ENCODE peak calls at places on chromosomes 3 and 15, in four cellular contexts. W, B, L and V are unnamed samples.

GRCh38 chr3:120338517-120338916 is 10.6 kb downstream of the LRRC58 start:
- DNase-seq in L (no peak), W (no peak), B (no peak), V (no peak)

GRCh38 chr15:22904736-22905135 is 66.3 kb downstream of the NIPA2 start:
- DNase-seq in B (no peak), L (no peak), W (no peak), V (no peak)

GRCh38 chr15:48358681-48359152 is 27.5 kb downstream of the DUT start:
- DNase-seq in L (no peak), B (no peak), W (peak; percentile 26), V (no peak)

GRCh38 chr15:71191296-71191695 is 76.0 kb downstream of the THSD4 start:
- DNase-seq in B (no peak), L (no peak), W (no peak), V (no peak)

GRCh38 chr15:74417230-74417629 is 16.5 kb downstream of the SEMA7A start:
- DNase-seq in B (no peak), L (no peak), W (peak; percentile 94), V (no peak)

GRCh38 chr3:196168808-196169391 is 42.3 kb downstream of the ZDHHC19 start:
- DNase-seq in B (no peak), W (no peak), L (no peak), V (no peak)

GRCh38 chr15:74025436-74025835 is 30.9 kb downstream of the PML start:
- DNase-seq in W (peak; percentile 61), L (no peak), B (no peak), V (no peak)

GRCh38 chr3:116053017-116053416 is 392.3 kb downstream of the LSAMP start:
- DNase-seq in L (no peak), W (no peak), B (no peak), V (no peak)

GRCh38 chr3:13023251-13024055 is 49.8 kb downstream of the IQSEC1 start:
- DNase-seq in B (no peak), W (peak; percentile 33), L (no peak), V (no peak)

GRCh38 chr3:52231502-52232278 is 6.2 kb upstream of the TLR9 start:
- DNase-seq in L (peak; percentile 34), W (peak; percentile 59), B (no peak), V (no peak)

GRCh38 chr3:49906004-49906860 is 2.6 kb upstream of the MST1R start:
- DNase-seq in B (peak; percentile 55), W (peak; percentile 57), L (no peak), V (no peak)

GRCh38 chr3:73498764-73499622 is 125.7 kb downstream of the PDZRN3 start:
- DNase-seq in W (no peak), B (no peak), L (no peak), V (no peak)

GRCh38 chr15:65371976-65372786 is 5.6 kb downstream of the IGDCC3 start:
- DNase-seq in L (no peak), B (no peak), W (no peak), V (no peak)

GRCh38 chr15:67531379-67532059 is 10.6 kb downstream of the C15orf61 start:
- DNase-seq in W (peak; percentile 91), L (no peak), B (no peak), V (peak; percentile 55)

GRCh38 chr3:141812091-141812490 is 48.9 kb downstream of the GRK7 start:
- DNase-seq in B (no peak), W (no peak), L (no peak), V (no peak)

GRCh38 chr3:112745567-112746248 is 101.0 kb downstream of the CD200R1L start:
- DNase-seq in B (no peak), W (no peak), L (no peak), V (no peak)

GRCh38 chr3:24545917-24546316 is 51.3 kb upstream of the THRB start:
- DNase-seq in L (no peak), W (no peak), B (no peak), V (no peak)

GRCh38 chr15:93378547-93378946 is 289.5 kb upstream of the RGMA start:
- DNase-seq in W (no peak), B (no peak), L (no peak), V (no peak)

GRCh38 chr3:12907729-12908128 is 66.4 kb upstream of the RPL32 start:
- DNase-seq in L (no peak), B (no peak), W (no peak), V (no peak)

GRCh38 chr3:136787226-136787793 is 31.6 kb upstream of the SLC35G2 start:
- DNase-seq in B (no peak), L (no peak), W (peak; percentile 10), V (no peak)

GRCh38 chr15:73927476-73928240 is 1.4 kb downstream of the LOXL1 start:
- DNase-seq in W (peak; percentile 65), L (no peak), B (peak; percentile 15), V (no peak)

GRCh38 chr15:45664451-45664850 is 29.6 kb downstream of the SQOR start:
- DNase-seq in B (no peak), W (peak; percentile 9), L (no peak), V (no peak)

GRCh38 chr3:107271787-107272387 is 105.4 kb upstream of the CCDC54 start:
- DNase-seq in B (peak; percentile 19), L (no peak), W (peak; percentile 49), V (peak; percentile 9)

GRCh38 chr3:50122661-50123391 is 32.3 kb upstream of the SEMA3F start:
- DNase-seq in L (no peak), B (no peak), W (no peak), V (no peak)

GRCh38 chr3:159782724-159783421 is 205.8 kb upstream of the IL12A start:
- DNase-seq in W (no peak), B (no peak), L (no peak), V (no peak)

GRCh38 chr15:74262635-74263034 is 26.5 kb downstream of the CCDC33 start:
- DNase-seq in L (no peak), B (no peak), W (no peak), V (no peak)

GRCh38 chr3:12659316-12660015 is 4.5 kb downstream of the RAF1 start:
- DNase-seq in W (peak; percentile 41), L (no peak), B (no peak), V (no peak)

GRCh38 chr3:161284989-161285388 is 63.9 kb downstream of the NMD3 start:
- DNase-seq in W (no peak), L (no peak), B (no peak), V (no peak)

GRCh38 chr3:178850452-178851166 is 221.0 kb downstream of the ZMAT3 start:
- DNase-seq in W (no peak), B (no peak), L (no peak), V (no peak)

GRCh38 chr3:197104738-197105137 is 75.1 kb upstream of the MELTF start:
- DNase-seq in W (no peak), B (no peak), L (no peak), V (no peak)

GRCh38 chr3:27721717-27722564 is at the start of gene EOMES:
- DNase-seq in W (peak; percentile 61), L (no peak), B (peak; percentile 73), V (no peak)

GRCh38 chr3:172329070-172329469 is 119.2 kb downstream of the GHSR start:
- DNase-seq in W (no peak), L (no peak), B (no peak), V (no peak)

GRCh38 chr3:185948292-185948691 is 10.5 kb upstream of the TRA2B start:
- DNase-seq in B (no peak), W (no peak), L (no peak), V (no peak)

GRCh38 chr3:153354641-153355040 is 192.6 kb downstream of the RAP2B start:
- DNase-seq in L (no peak), W (no peak), B (no peak), V (no peak)

GRCh38 chr3:194121881-194122280 is 14.1 kb upstream of the HES1 start:
- DNase-seq in B (no peak), L (no peak), W (peak; percentile 32), V (no peak)

GRCh38 chr15:65783872-65784271 is 8.2 kb downstream of the DENND4A start:
- DNase-seq in L (no peak), B (no peak), W (no peak), V (no peak)

GRCh38 chr3:1942751-1943150 is 155.9 kb upstream of the CNTN4 start:
- DNase-seq in W (no peak), B (no peak), L (no peak), V (no peak)

GRCh38 chr3:172138792-172139507 is 99.6 kb downstream of the FNDC3B start:
- DNase-seq in W (peak; percentile 63), B (no peak), L (peak; percentile 39), V (no peak)